ENCODE peak calls at places on chromosomes 12 and 14, in nine cellular contexts. Y, Z, P, D, J, R, C, W and B are unnamed samples.

GRCh38 chr14:103740991-103741689 is 25.5 kb downstream of the ZFYVE21 start:
- DNase-seq in Y (no peak), Z (no peak), C (no peak), R (peak), W (peak), P (no peak), J (no peak), D (no peak), B (no peak)

GRCh38 chr14:30132201-30132600 is 204.6 kb upstream of the PRKD1 start:
- DNase-seq in W (no peak), J (no peak), R (no peak), C (no peak), Y (no peak), D (no peak), Z (no peak), P (no peak), B (no peak)

GRCh38 chr14:105448706-105449111 is 25.9 kb upstream of the CRIP2 start:
- DNase-seq in Z (peak), J (peak), W (peak), C (peak), Y (peak), D (peak), P (peak), R (peak), B (peak)

GRCh38 chr12:6765634-6766581 is at the start of gene PTMS:
- DNase-seq in Z (peak), R (peak), Y (peak), P (no peak), C (peak), W (peak), D (peak), J (peak), B (peak)

GRCh38 chr14:74019743-74020142 is 594 bp downstream of the BBOF1 start:
- DNase-seq in R (no peak), P (no peak), D (no peak), C (no peak), J (no peak), Z (no peak), Y (no peak), W (peak), B (no peak)

GRCh38 chr14:48560421-48560820 is 885.0 kb upstream of the MDGA2 start:
- DNase-seq in W (no peak), J (no peak), C (no peak), D (no peak), R (no peak), P (no peak), Z (no peak), Y (no peak), B (no peak)

GRCh38 chr14:74144789-74145188 is 60.0 kb downstream of the LIN52 start:
- DNase-seq in Z (no peak), P (no peak), D (no peak), J (no peak), W (no peak), Y (no peak), R (no peak), C (no peak), B (no peak)

GRCh38 chr12:89756638-89757321 is 48.1 kb upstream of the ATP2B1 start:
- DNase-seq in R (no peak), P (no peak), Z (no peak), J (no peak), D (no peak), W (peak), Y (no peak), C (no peak), B (no peak)

GRCh38 chr14:70086685-70087379 is 101.9 kb downstream of the SLC8A3 start:
- DNase-seq in W (peak), D (peak), P (no peak), Y (no peak), C (no peak), J (peak), Z (peak), R (no peak), B (no peak)

GRCh38 chr12:108650083-108650482 is 16.4 kb upstream of the SELPLG start:
- DNase-seq in Y (no peak), C (no peak), Z (no peak), P (no peak), W (no peak), J (no peak), D (no peak), R (no peak), B (no peak)

GRCh38 chr14:39417014-39417413 is 15.2 kb downstream of the FBXO33 start:
- DNase-seq in C (no peak), Z (no peak), P (no peak), R (no peak), J (peak), Y (no peak), W (peak), D (peak), B (no peak)

GRCh38 chr14:102694530-102695171 is 82.6 kb upstream of the TRAF3 start:
- DNase-seq in D (peak), C (peak), Y (no peak), J (peak), P (peak), R (peak), W (peak), Z (peak), B (no peak)

GRCh38 chr12:118494776-118495175 is 118.4 kb downstream of the SUDS3 start:
- DNase-seq in C (no peak), R (no peak), D (no peak), J (no peak), Y (no peak), P (no peak), Z (no peak), W (no peak), B (no peak)

GRCh38 chr14:59997496-59997895 is 77.6 kb downstream of the LRRC9 start:
- DNase-seq in J (no peak), Y (no peak), R (no peak), P (no peak), C (no peak), D (no peak), Z (no peak), W (peak), B (no peak)

GRCh38 chr12:3256103-3256551 is 178.9 kb downstream of the TSPAN9 start:
- DNase-seq in D (no peak), Y (no peak), W (no peak), R (no peak), J (no peak), Z (no peak), C (no peak), P (no peak), B (no peak)

GRCh38 chr12:130198026-130198662 is 35.9 kb downstream of the FZD10 start:
- DNase-seq in Y (no peak), R (no peak), P (no peak), C (no peak), D (no peak), J (no peak), Z (no peak), W (no peak), B (no peak)

GRCh38 chr12:120242275-120242799 is 23.2 kb downstream of the PXN start:
- DNase-seq in C (no peak), J (no peak), W (no peak), Z (no peak), Y (no peak), R (no peak), D (no peak), P (no peak), B (no peak)

GRCh38 chr12:19129486-19130223 is at the start of gene PLEKHA5:
- DNase-seq in C (peak), W (peak), R (peak), D (peak), Z (peak), J (peak), P (no peak), Y (peak), B (peak)

GRCh38 chr12:121812320-121812871 is 8.6 kb downstream of the SETD1B start:
- DNase-seq in C (no peak), D (peak), R (peak), Y (peak), W (peak), P (no peak), Z (peak), J (peak), B (peak)

GRCh38 chr14:72802588-72802946 is 91.3 kb downstream of the DPF3 start:
- DNase-seq in P (no peak), J (no peak), Z (no peak), C (no peak), D (no peak), R (no peak), Y (no peak), W (no peak), B (no peak)

GRCh38 chr14:72800848-72801370 is 93.0 kb downstream of the DPF3 start:
- DNase-seq in P (no peak), C (no peak), J (no peak), Y (no peak), W (no peak), Z (no peak), R (no peak), D (no peak), B (no peak)

GRCh38 chr14:72801841-72802587 is 91.9 kb downstream of the DPF3 start:
- DNase-seq in Y (no peak), W (no peak), J (no peak), R (no peak), C (no peak), P (no peak), D (no peak), Z (no peak), B (no peak)

GRCh38 chr14:72800296-72800695 is 93.6 kb downstream of the DPF3 start:
- DNase-seq in J (no peak), P (no peak), W (no peak), Y (no peak), C (no peak), R (no peak), Z (no peak), D (no peak), B (no peak)

DNA sequence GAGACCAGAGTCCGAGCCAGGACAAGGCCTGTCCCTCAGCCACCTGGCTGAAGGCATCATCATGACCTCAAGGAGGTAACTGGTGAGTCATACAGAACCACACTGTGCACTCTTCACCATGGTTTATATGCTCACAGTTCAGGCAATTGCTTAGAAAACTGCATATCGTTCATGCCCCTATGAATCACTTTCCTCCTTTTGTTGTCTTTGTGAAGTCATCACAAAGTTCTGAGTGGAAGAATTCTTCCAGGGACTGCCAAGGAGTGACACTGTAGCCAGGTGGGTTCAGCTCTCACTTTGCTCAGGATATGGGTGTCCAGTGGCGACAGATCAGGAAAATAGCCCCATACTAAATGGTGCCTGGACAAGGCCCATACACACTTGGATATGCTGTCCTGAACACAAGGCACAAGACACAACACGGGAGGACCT is 92.5 kb downstream of the DPF3 start:
- DNase-seq in P (no peak), W (peak), J (no peak), Y (no peak), Z (no peak), D (no peak), C (no peak), R (no peak), B (no peak)
- TF ChIP-seq CTCF in P (no peak), W (no peak), J (no peak), Y (no peak), Z (no peak), D (no peak), C (no peak), R (no peak), B (no peak)

GRCh38 chr14:71933026-71933587 is 878 bp downstream of the RGS6 start:
- DNase-seq in C (no peak), P (no peak), J (peak), Y (no peak), W (peak), R (no peak), D (no peak), Z (no peak), B (no peak)
- TF ChIP-seq CTCF in C (no peak), P (no peak), J (no peak), Y (no peak), W (no peak), R (no peak), D (no peak), Z (no peak), B (no peak)

GRCh38 chr14:91177797-91178147 is 63.9 kb downstream of the DGLUCY start:
- DNase-seq in Z (no peak), R (no peak), J (no peak), W (no peak), P (no peak), Y (no peak), D (no peak), C (no peak), B (no peak)
- TF ChIP-seq CTCF in Z (no peak), R (no peak), J (no peak), W (no peak), P (no peak), Y (no peak), D (no peak), C (no peak), B (no peak)

GRCh38 chr14:64743061-64743460 is 38.8 kb downstream of the PLEKHG3 start:
- DNase-seq in P (no peak), D (no peak), J (no peak), Z (no peak), Y (no peak), W (no peak), C (no peak), R (no peak), B (no peak)

GRCh38 chr14:64747327-64747726 is 43.1 kb downstream of the PLEKHG3 start:
- DNase-seq in Z (no peak), W (no peak), C (no peak), J (no peak), P (no peak), Y (no peak), D (no peak), R (no peak), B (no peak)

GRCh38 chr14:64746298-64747250 is 42.4 kb downstream of the PLEKHG3 start:
- DNase-seq in J (no peak), W (peak), R (no peak), D (no peak), Y (no peak), Z (no peak), P (no peak), C (no peak), B (no peak)

GRCh38 chr14:64748521-64748920 is 44.3 kb downstream of the PLEKHG3 start:
- DNase-seq in R (no peak), D (no peak), Y (no peak), W (no peak), J (no peak), C (no peak), Z (no peak), P (no peak), B (no peak)

GRCh38 chr14:64745511-64746041 is 41.4 kb downstream of the PLEKHG3 start:
- DNase-seq in Z (no peak), W (peak), P (no peak), C (no peak), D (no peak), R (no peak), Y (no peak), J (no peak), B (no peak)
- TF ChIP-seq CTCF in Z (no peak), W (peak), P (no peak), C (no peak), D (peak), R (peak), Y (no peak), J (peak), B (no peak)

GRCh38 chr12:57401165-57401564 is 29.7 kb downstream of the R3HDM2 start:
- DNase-seq in J (no peak), Z (no peak), R (no peak), P (no peak), C (no peak), W (no peak), Y (no peak), D (no peak), B (no peak)

GRCh38 chr12:57395121-57395520 is 35.7 kb downstream of the R3HDM2 start:
- DNase-seq in R (no peak), Z (no peak), J (no peak), D (no peak), Y (no peak), C (no peak), W (no peak), P (no peak), B (no peak)

DNA sequence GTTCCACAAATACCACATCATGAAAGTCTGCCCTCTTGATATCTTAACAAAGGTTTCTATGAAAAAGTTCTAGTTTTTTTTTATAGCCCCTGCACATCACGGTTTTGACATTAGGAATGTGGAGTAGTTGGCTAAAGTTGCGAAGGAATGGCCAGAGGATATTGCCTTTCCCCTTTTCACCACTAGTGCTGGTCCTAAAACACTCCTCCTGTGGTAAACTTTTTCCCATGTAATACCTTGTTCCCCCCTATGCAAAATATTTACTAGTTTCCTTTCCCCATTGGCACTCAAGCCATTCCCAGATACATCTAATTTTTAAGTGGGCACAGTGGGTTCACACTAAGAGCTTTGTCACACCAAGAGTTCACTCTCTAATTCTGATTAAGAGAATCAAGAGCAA is 33.4 kb downstream of the R3HDM2 start:
- DNase-seq in D (no peak), Y (no peak), C (no peak), P (no peak), J (no peak), R (no peak), W (no peak), Z (no peak), B (no peak)
- TF ChIP-seq CTCF in D (peak), Y (no peak), C (no peak), P (no peak), J (peak), R (no peak), W (no peak), Z (peak), B (no peak)

DNA sequence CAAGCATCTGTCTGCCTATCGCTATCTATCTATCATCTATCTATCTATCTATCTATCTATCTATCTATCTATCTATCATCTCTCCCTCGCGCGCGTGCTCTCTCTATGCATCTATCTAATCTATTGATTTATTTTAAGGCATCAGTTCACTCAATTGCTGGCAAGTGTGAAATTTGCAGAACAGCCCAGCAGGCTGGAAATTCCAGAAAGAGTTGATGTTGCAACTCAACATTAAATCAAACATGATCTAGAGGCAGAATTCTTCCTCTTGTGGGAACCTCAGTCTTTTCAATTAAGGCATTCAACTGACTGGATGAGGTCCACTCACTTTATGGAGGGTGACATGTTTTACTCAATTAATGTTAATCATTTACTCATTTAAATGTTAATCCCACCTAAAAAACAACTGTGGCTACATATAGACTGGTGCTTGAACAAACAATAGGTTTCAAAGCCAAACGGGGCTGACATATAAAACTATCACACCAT is 1210.8 kb downstream of the GALC start:
- DNase-seq in W (no peak), D (no peak), J (no peak), P (no peak), R (no peak), Y (no peak), C (no peak), Z (no peak), B (no peak)
- TF ChIP-seq CTCF in W (no peak), D (no peak), J (no peak), P (no peak), R (no peak), Y (no peak), C (no peak), Z (no peak), B (no peak)

DNA sequence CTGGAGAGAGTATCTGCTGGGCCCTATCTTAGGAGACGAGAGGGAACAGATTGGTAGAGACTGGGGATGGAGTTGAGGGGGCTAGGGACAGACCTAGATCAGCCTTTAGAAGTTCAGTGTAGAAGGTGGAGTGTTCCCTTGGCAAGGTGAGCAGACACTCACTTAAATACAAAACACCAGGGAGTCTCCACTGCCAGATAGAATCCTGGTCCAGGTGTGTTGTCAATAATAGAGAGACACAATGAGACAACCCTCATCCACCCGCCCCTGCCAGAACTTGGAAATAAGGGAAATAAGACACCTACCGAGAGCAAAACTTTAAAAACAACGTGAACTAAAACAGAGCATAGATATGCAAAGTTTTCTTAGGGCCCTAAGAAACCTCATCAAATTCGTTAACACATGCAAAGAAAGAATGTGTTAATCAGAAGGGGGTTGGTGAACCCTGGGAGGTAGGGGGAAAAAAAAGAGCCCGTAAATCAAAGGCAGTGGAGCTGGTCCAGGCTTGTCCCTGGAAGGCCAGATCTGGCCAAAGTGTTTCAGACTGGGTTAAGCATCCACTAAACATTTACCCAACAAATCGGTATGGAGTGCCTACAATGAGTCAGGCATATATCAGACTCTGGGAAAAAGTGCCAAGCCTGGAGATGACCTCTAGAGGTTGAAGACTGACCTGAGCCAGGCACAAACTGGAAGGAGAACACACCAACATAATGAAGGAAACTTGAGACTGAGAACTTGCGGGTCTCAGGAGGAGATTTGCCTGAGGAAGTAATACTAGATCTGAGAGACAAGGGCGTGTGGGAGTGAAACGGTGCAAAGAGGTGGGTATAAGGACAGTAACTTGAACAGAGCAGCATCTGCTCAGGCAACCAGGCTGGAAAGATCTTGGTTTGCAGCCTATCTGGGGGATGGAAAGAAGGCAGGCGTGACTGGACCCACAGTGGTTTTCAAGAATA is 37.0 kb upstream of the OTX2 start:
- DNase-seq in W (no peak), Y (no peak), J (peak), Z (no peak), R (no peak), P (peak), C (no peak), D (no peak), B (no peak)
- TF ChIP-seq CTCF in W (no peak), Y (no peak), J (no peak), Z (no peak), R (no peak), P (no peak), C (no peak), D (no peak), B (no peak)

GRCh38 chr14:47040490-47040889 is 388.9 kb upstream of the RPL10L start:
- DNase-seq in Z (no peak), P (no peak), Y (no peak), D (peak), W (peak), R (no peak), J (peak), C (no peak), B (no peak)
- TF ChIP-seq CTCF in Z (peak), P (peak), Y (no peak), D (peak), W (peak), R (no peak), J (peak), C (peak), B (peak)